ENCODE peak calls at places on chromosomes 4 and X, in six cellular contexts. N is stomach, Z is cardiac muscle cell, Q is colonic mucosa, Y is breast epithelium, M is lower lobe of right lung. J is an unnamed sample.
A peak's percentile ranks its signal among the peaks of the same experiment; 100 is the strongest.

GRCh38 chr4:56426273-56426672 is 9.1 kb downstream of the PPAT start:
- DNase-seq in N (no peak), Z (no peak), Q (no peak), Y (no peak), M (no peak), J (no peak)

GRCh38 chrX:26558719-26559386 is 342.9 kb downstream of the MAGEB5 start:
- DNase-seq in N (no peak), Z (no peak), Q (no peak), Y (no peak), M (no peak), J (no peak)

GRCh38 chrX:80335062-80335830 is 85.0 kb upstream of the TENT5D start:
- DNase-seq in N (peak; percentile 65), Z (peak; percentile 73), Q (peak; percentile 61), Y (peak; percentile 30), M (peak; percentile 49), J (no peak)

GRCh38 chr4:118846981-118847380 is 11.1 kb upstream of the SEC24D start:
- DNase-seq in N (no peak), Z (no peak), Q (no peak), Y (no peak), M (no peak), J (no peak)

GRCh38 chrX:42696551-42697129 is 81.3 kb downstream of the PPP1R2C start:
- DNase-seq in N (no peak), Z (no peak), Q (no peak), Y (no peak), M (no peak), J (no peak)

GRCh38 chrX:134718329-134719317 is 60.4 kb upstream of the PLAC1 start:
- DNase-seq in N (peak; percentile 40), Z (no peak), Q (no peak), Y (peak; percentile 20), M (peak; percentile 49), J (no peak)

GRCh38 chrX:31301941-31302340 is 230.1 kb upstream of the FTHL17 start:
- DNase-seq in N (no peak), Z (no peak), Q (no peak), Y (no peak), M (no peak), J (no peak)

GRCh38 chr4:185165605-185166063 is 22.6 kb downstream of the SLC25A4 start:
- DNase-seq in N (no peak), Z (no peak), Q (no peak), Y (no peak), M (no peak), J (no peak)

GRCh38 chrX:21996872-21997271 is 35.3 kb upstream of the PHEX start:
- DNase-seq in N (no peak), Z (no peak), Q (no peak), Y (no peak), M (no peak), J (no peak)

GRCh38 chrX:10233173-10233572 is 76.4 kb downstream of the CLCN4 start:
- DNase-seq in N (no peak), Z (no peak), Q (no peak), Y (no peak), M (no peak), J (no peak)

GRCh38 chr4:986428-986948 is 356 bp upstream of the IDUA start:
- DNase-seq in N (no peak), Z (no peak), Q (no peak), Y (no peak), M (no peak), J (no peak)
- H3K27ac ChIP-seq in N (peak overlapping the region; percentile 72), Z (peak overlapping the region; percentile 44), Q (peak overlapping the region; percentile 74), Y (peak overlapping the region; percentile 86), M (peak overlapping the region; percentile 75), J (no peak overlapping the region)

GRCh38 chr4:33709247-33709646 is 2535.1 kb downstream of the ARAP2 start:
- DNase-seq in N (no peak), Z (no peak), Q (no peak), Y (no peak), M (no peak), J (no peak)
- H3K9me3 ChIP-seq in N (peaks cover 4% of the 10 kb centered on the region), Z (no peaks in the 10 kb centered on the region), Q (no peaks in the 10 kb centered on the region), Y (peaks cover 5% of the 10 kb centered on the region), M (peaks cover 9% of the 10 kb centered on the region), J (peaks cover 6% of the 10 kb centered on the region)

DNA sequence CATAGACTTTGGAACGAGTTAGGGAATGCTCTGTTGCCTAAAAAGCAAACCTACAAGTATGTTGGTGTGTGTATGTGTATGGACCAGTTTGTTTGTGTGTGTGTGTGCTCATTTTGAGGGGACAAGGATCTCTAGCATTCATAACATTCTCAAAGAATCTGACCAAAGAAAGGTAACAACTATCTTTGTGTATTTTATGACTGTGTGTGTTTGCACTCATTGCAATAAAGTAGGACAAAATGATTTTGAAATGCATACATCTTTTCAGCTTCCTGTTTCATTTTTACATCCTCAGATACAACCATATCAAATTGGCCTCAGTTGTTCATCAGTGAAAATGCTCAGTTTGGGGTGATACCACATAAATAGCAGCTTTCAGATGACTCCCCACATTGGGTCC is 8.3 kb upstream of the XK start:
- DNase-seq in N (no peak), Z (no peak), Q (no peak), Y (no peak), M (no peak), J (no peak)
- H3K36me3 ChIP-seq in N (no peaks in the 10 kb centered on the region), Z (no peaks in the 10 kb centered on the region), Q (no peaks in the 10 kb centered on the region), Y (no peaks in the 10 kb centered on the region), M (no peaks in the 10 kb centered on the region), J (no peaks in the 10 kb centered on the region)

GRCh38 chrX:41085883-41086626 is 810 bp downstream of the USP9X start:
- DNase-seq in N (peak; percentile 50), Z (peak; percentile 77), Q (peak; percentile 67), Y (peak; percentile 59), M (peak; percentile 58), J (no peak)
- H3K27ac ChIP-seq in N (peak overlapping the region; percentile 98), Z (peak overlapping the region; percentile 100), Q (peak overlapping the region; percentile 100), Y (peak overlapping the region; percentile 100), M (peak overlapping the region; percentile 99), J (peak overlapping the region; percentile 96)

J was measured in thoracic aorta.